ENCODE peak calls at places on chromosomes 1 and 21, in six cellular contexts. H, W, M, P, N and B are unnamed samples.

GRCh38 chr1:219847215-219847855 is 81.0 kb downstream of the SLC30A10 start:
- DNase-seq in H (no peak), M (peak), W (no peak), P (no peak), N (no peak), B (no peak)

GRCh38 chr1:999797-1000356 is at the start of gene HES4:
- DNase-seq in W (peak), M (peak), P (peak), H (peak), N (peak), B (peak)

GRCh38 chr21:36583591-36583990 is 103.7 kb upstream of the CLDN14 start:
- DNase-seq in N (no peak), W (no peak), M (no peak), H (no peak), P (no peak), B (no peak)

GRCh38 chr1:150695561-150695960 is 1.4 kb downstream of the GOLPH3L start:
- DNase-seq in H (no peak), M (no peak), P (no peak), N (no peak), W (no peak), B (no peak)

GRCh38 chr1:81004011-81004410 is 796.7 kb upstream of the ADGRL2 start:
- DNase-seq in H (no peak), W (no peak), M (no peak), N (no peak), P (no peak), B (no peak)

GRCh38 chr1:203696673-203697072 is 68.3 kb upstream of the LAX1 start:
- DNase-seq in P (no peak), H (no peak), M (no peak), N (no peak), W (no peak), B (no peak)

GRCh38 chr1:97334454-97334853 is 586.4 kb downstream of the DPYD start:
- DNase-seq in N (no peak), P (no peak), W (no peak), H (no peak), M (no peak), B (no peak)

GRCh38 chr1:99305626-99306025 is 41.3 kb downstream of the PLPPR4 start:
- DNase-seq in N (no peak), P (no peak), H (no peak), M (no peak), W (no peak), B (no peak)

GRCh38 chr1:8739377-8739776 is 78.1 kb downstream of the RERE start:
- DNase-seq in H (no peak), M (no peak), P (peak), N (peak), W (no peak), B (no peak)

GRCh38 chr1:206001476-206001888 is 1.7 kb downstream of the RAB7B start:
- DNase-seq in M (peak), W (no peak), P (peak), N (no peak), H (peak), B (no peak)

GRCh38 chr1:226643167-226643566 is 94.6 kb downstream of the STUM start:
- DNase-seq in M (peak), H (peak), W (no peak), N (no peak), P (no peak), B (no peak)

GRCh38 chr1:66695121-66695520 is 57.1 kb upstream of the DYNLT5 start:
- DNase-seq in W (no peak), P (no peak), M (no peak), N (no peak), H (no peak), B (peak)

GRCh38 chr1:20430355-20431290 is 55.4 kb downstream of the CAMK2N1 start:
- DNase-seq in P (peak), M (peak), W (peak), H (peak), N (peak), B (peak)

GRCh38 chr1:28803662-28804061 is 8.3 kb upstream of the OPRD1 start:
- DNase-seq in H (no peak), P (no peak), N (no peak), M (no peak), W (no peak), B (no peak)

GRCh38 chr1:204503122-204503912 is 8.7 kb upstream of the PIK3C2B start:
- DNase-seq in H (no peak), M (peak), N (no peak), W (peak), P (peak), B (peak)

GRCh38 chr1:6183520-6183989 is 3.4 kb upstream of the CHD5 start:
- DNase-seq in N (no peak), H (no peak), W (no peak), M (no peak), P (no peak), B (no peak)